ENCODE peak calls at places on chromosomes 13 and 19, in ten cellular contexts. P, H, C, R, J, B, I, L, Y and K are unnamed samples.

GRCh38 chr13:76038920-76039716 is 403.0 kb downstream of the LMO7 start:
- DNase-seq in H (no peak), I (no peak), B (no peak), Y (no peak), R (no peak), L (no peak), P (peak), C (no peak), J (no peak), K (no peak)

GRCh38 chr19:7748756-7749155 is 1.4 kb upstream of the CD209 start:
- DNase-seq in I (no peak), Y (no peak), C (peak), L (no peak), R (no peak), P (no peak), J (no peak), H (no peak), B (no peak), K (no peak)

GRCh38 chr13:57629821-57630235 is 1.7 kb upstream of the PCDH17 start:
- DNase-seq in J (no peak), P (peak), H (peak), Y (no peak), R (peak), B (peak), C (no peak), L (peak), I (no peak), K (peak)

GRCh38 chr13:58495668-58496067 is 864.1 kb downstream of the PCDH17 start:
- DNase-seq in J (no peak), L (no peak), B (no peak), H (no peak), R (no peak), C (no peak), I (no peak), Y (no peak), P (no peak), K (no peak)

GRCh38 chr13:50521750-50522149 is 321.7 kb downstream of the DLEU7 start:
- DNase-seq in L (peak), R (no peak), H (no peak), Y (peak), J (no peak), C (no peak), I (no peak), P (no peak), B (no peak), K (peak)

GRCh38 chr19:10762656-10763055 is 44.8 kb downstream of the DNM2 start:
- DNase-seq in Y (no peak), B (no peak), R (no peak), I (no peak), L (no peak), C (no peak), H (no peak), P (no peak), J (no peak), K (no peak)

GRCh38 chr19:39297931-39298634 is 1.9 kb downstream of the IFNL1 start:
- DNase-seq in I (no peak), H (no peak), Y (no peak), R (peak), J (no peak), B (no peak), L (no peak), C (no peak), P (no peak), K (no peak)

GRCh38 chr19:5343848-5344247 is 3.2 kb upstream of the PTPRS start:
- DNase-seq in L (no peak), R (no peak), H (no peak), P (no peak), J (no peak), Y (no peak), C (no peak), B (no peak), I (peak), K (peak)

GRCh38 chr13:114100446-114101320 is 31.7 kb downstream of the RASA3 start:
- DNase-seq in I (no peak), J (no peak), R (peak), L (no peak), B (no peak), H (peak), P (peak), Y (no peak), C (no peak), K (peak)

GRCh38 chr13:76314495-76314894 is 571.7 kb downstream of the KCTD12 start:
- DNase-seq in J (no peak), I (no peak), H (no peak), R (no peak), Y (no peak), L (no peak), P (peak), C (no peak), B (no peak), K (no peak)

GRCh38 chr13:20161275-20161950 is 561 bp upstream of the GJA3 start:
- DNase-seq in J (no peak), R (no peak), H (no peak), C (no peak), P (peak), I (no peak), B (no peak), Y (peak), L (peak), K (no peak)

GRCh38 chr13:84487681-84488080 is 605.4 kb upstream of the SLITRK1 start:
- DNase-seq in H (no peak), I (no peak), B (no peak), Y (no peak), C (no peak), R (no peak), J (no peak), L (no peak), P (no peak), K (no peak)

GRCh38 chr19:44451687-44452086 is 3.4 kb upstream of the ZNF229 start:
- DNase-seq in H (no peak), R (no peak), Y (no peak), B (no peak), L (no peak), I (no peak), P (no peak), J (no peak), C (no peak), K (no peak)

GRCh38 chr13:21076265-21076653 is 14.9 kb upstream of the LATS2 start:
- DNase-seq in B (no peak), I (no peak), R (no peak), J (no peak), H (no peak), L (no peak), C (no peak), Y (no peak), P (no peak), K (no peak)

GRCh38 chr13:25215253-25215575 is 43.1 kb upstream of the AMER2 start:
- DNase-seq in I (no peak), H (no peak), J (no peak), L (no peak), P (no peak), B (no peak), R (no peak), C (no peak), Y (no peak), K (no peak)

GRCh38 chr13:100235311-100235901 is 146.5 kb downstream of the PCCA start:
- DNase-seq in H (no peak), J (peak), Y (peak), R (no peak), P (peak), C (peak), L (no peak), B (peak), I (no peak), K (peak)

GRCh38 chr19:8421484-8422461 is 8.7 kb downstream of the MARCHF2 start:
- DNase-seq in L (no peak), I (no peak), R (no peak), B (no peak), H (no peak), J (no peak), Y (no peak), P (no peak), C (no peak), K (no peak)

GRCh38 chr13:26679411-26679810 is 81.2 kb downstream of the GPR12 start:
- DNase-seq in P (no peak), R (no peak), C (no peak), B (peak), L (no peak), I (peak), Y (no peak), H (no peak), J (no peak), K (peak)

GRCh38 chr19:8085606-8086464 is 33.3 kb downstream of the CCL25 start:
- DNase-seq in J (no peak), L (no peak), C (no peak), I (no peak), Y (no peak), P (peak), R (peak), B (no peak), H (no peak), K (no peak)

DNA sequence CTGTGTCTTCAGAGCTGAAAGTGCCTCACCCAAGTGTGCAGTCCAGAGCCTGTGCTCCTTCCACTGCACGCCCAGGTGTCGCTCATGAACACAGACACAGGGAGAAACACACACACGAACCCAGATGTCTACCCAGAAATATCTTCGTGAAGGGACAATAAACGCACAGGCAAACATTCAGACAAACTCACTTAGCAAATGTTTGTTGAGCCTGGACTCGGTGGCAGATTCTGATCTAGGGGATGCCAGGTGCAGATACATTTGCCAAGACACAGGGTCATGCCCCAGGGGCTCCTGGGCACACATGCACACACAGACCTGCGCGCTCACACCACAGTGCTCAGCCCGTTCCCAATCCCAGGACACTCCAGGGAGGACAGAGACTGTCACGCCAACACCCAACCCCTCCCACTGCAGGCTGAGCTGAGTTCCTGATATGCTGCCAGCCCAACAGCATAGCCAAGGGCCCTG is 31.9 kb downstream of the SCGB2B2 start:
- DNase-seq in H (no peak), R (no peak), J (no peak), B (no peak), P (no peak), Y (no peak), L (no peak), I (no peak), C (no peak), K (no peak)
- H3K4me3 ChIP-seq in H (no peak), R (no peak), J (no peak), B (no peak), P (no peak), Y (no peak), L (no peak), I (no peak), C (no peak), K (no peak)

DNA sequence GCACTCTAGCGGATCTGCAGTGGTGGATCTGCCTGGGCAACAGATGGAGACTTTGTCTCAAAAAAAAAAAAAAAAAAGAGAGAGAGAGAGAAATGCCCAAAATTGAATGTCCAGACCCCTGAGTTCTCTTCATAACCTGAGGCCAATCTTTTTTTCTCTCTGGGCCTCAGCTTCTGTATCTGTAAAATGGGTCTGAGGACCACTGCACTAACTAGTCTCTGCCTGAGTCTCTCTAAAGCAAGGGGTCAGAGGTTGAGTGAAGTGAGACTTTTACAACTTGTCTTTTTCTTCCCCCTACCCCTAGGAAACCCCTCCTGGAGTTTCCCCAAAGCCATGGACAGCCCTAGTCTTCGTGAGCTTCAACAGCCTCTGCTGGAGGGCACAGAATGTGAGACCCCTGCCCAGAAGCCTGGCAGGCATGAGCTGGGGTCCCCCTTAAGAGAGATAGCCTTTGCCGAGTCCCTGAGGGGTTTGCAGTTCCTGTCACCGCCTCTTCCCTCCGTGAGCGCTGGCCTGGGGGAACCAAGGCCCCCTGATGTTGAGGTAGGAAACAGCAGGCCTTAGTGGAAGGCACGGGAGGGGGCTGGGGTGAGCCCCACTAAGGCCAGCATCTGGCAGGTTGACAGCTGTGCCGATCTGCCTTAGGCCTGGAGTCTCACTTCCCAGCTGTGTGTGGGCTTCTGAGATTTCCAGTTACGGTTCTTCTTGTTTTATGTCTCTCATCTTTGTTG is 1.8 kb downstream of the TMEM91 start:
- DNase-seq in Y (peak), R (no peak), H (no peak), P (peak), B (no peak), I (no peak), C (no peak), L (no peak), J (no peak), K (no peak)
- TF ChIP-seq CTCF in Y (peak), R (peak), H (no peak), P (peak), B (peak), I (peak), C (no peak), L (no peak), J (no peak), K (no peak)

DNA sequence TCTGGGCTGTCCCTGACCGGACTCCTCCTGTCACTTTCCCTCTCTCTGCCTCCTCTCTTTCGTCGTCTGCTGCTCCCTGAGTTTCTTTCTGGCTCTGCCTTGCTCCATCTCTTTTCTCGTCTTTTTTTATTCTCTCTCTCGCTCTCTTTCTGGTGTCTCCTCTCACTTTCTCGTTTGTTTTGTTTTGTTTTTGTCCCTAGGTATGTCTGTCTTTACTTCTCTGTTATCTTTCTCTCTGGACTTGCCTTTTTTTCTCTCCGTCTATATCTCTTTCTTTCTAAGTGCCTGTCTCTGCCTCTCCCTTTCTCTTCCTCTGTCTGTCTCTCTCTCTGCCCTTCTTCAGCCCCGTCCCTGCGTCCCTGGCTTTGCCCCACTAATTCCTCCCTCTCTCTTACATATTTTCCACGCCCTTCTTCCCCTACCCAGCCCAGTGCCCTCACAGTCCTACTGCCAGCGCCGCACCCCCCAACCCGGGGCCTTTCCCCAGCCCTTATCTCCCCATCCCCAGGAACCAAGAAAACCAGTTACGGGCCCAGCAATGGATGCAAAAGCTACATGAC is 48.1 kb upstream of the SHKBP1 start:
- DNase-seq in B (no peak), Y (no peak), R (no peak), H (no peak), I (no peak), L (no peak), C (no peak), P (no peak), J (no peak), K (no peak)
- H3K4me3 ChIP-seq in B (no peak), Y (no peak), R (no peak), H (no peak), I (no peak), L (no peak), C (peak), P (no peak), J (no peak), K (no peak)

GRCh38 chr19:40605201-40605971 is 4.2 kb downstream of the LTBP4 start:
- DNase-seq in L (peak), J (no peak), H (peak), B (no peak), C (peak), Y (peak), I (no peak), P (peak), R (peak), K (peak)
- TF ChIP-seq CTCF in L (no peak), J (no peak), H (no peak), B (no peak), C (no peak), Y (peak), I (peak), P (peak), R (no peak), K (peak)

GRCh38 chr19:17966497-17967257 is at the start of gene KCNN1:
- DNase-seq in C (no peak), R (no peak), Y (peak), J (no peak), L (no peak), H (no peak), P (peak), B (no peak), I (no peak), K (no peak)
- H3K4me3 ChIP-seq in C (no peak), R (no peak), Y (no peak), J (peak), L (no peak), H (no peak), P (peak), B (no peak), I (peak), K (no peak)

GRCh38 chr19:4063369-4064072 is 3.2 kb downstream of the ZBTB7A start:
- DNase-seq in I (no peak), P (no peak), H (no peak), R (peak), L (no peak), C (no peak), Y (peak), J (no peak), B (no peak), K (no peak)
- TF ChIP-seq CTCF in I (peak), P (peak), H (no peak), R (no peak), L (no peak), C (peak), Y (peak), J (no peak), B (peak), K (peak)

GRCh38 chr13:23790591-23791170 is 98.5 kb downstream of the MIPEP start:
- DNase-seq in J (no peak), I (no peak), H (no peak), L (peak), Y (no peak), B (no peak), R (no peak), C (no peak), P (no peak), K (peak)

GRCh38 chr13:23794267-23795161 is 94.7 kb downstream of the MIPEP start:
- DNase-seq in H (no peak), R (no peak), J (peak), I (peak), Y (peak), B (no peak), L (no peak), C (no peak), P (no peak), K (peak)

GRCh38 chr13:23793711-23794110 is 95.5 kb downstream of the MIPEP start:
- DNase-seq in P (no peak), B (no peak), L (no peak), C (no peak), Y (no peak), I (no peak), J (no peak), R (no peak), H (no peak), K (no peak)

GRCh38 chr13:23789576-23790346 is 99.4 kb downstream of the MIPEP start:
- DNase-seq in H (no peak), L (peak), J (no peak), C (no peak), P (no peak), I (no peak), Y (no peak), B (no peak), R (no peak), K (peak)

DNA sequence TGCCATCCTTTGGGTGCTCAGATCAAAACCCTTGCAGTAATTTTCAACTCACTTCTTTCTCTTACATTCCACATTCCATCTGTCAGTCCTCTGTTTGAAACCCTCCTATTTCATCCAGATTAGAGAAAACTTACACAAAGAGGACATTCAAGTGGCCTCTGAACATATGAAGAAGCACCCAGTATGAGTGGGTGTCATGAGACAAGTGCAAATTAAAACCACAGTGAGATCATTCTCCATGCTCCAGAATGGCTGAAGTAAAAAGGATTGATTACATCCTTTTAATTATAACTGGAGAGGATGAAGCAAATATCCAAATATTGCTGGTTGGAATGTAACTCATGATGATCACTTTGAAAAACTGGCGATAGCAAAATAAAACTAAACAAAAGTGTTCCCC is 96.5 kb downstream of the MIPEP start:
- DNase-seq in J (no peak), P (no peak), L (no peak), B (no peak), Y (no peak), I (no peak), C (no peak), H (no peak), R (no peak), K (no peak)
- H3K4me3 ChIP-seq in J (no peak), P (no peak), L (no peak), B (no peak), Y (no peak), I (no peak), C (no peak), H (no peak), R (no peak), K (no peak)

GRCh38 chr13:87798536-87798935 is 127.4 kb downstream of the SLITRK5 start:
- DNase-seq in B (no peak), R (no peak), J (no peak), H (no peak), I (no peak), Y (no peak), C (no peak), L (no peak), P (no peak), K (no peak)

GRCh38 chr13:87788363-87788762 is 117.2 kb downstream of the SLITRK5 start:
- DNase-seq in L (no peak), Y (no peak), I (no peak), C (no peak), H (no peak), P (no peak), B (no peak), J (no peak), R (no peak), K (no peak)

GRCh38 chr13:87792878-87793277 is 121.7 kb downstream of the SLITRK5 start:
- DNase-seq in P (no peak), H (no peak), L (no peak), C (no peak), J (no peak), Y (peak), R (no peak), I (no peak), B (no peak), K (no peak)
- TF ChIP-seq CTCF in P (no peak), H (no peak), L (no peak), C (no peak), J (no peak), Y (peak), R (no peak), I (no peak), B (no peak), K (no peak)